ENCODE peak calls at places on chromosomes 2 and 18, in six cellular contexts. E, B, M, A, S and N are unnamed samples.

GRCh38 chr2:197240018-197240712 is 70.4 kb downstream of the ANKRD44 start:
- DNase-seq in E (no peak), A (no peak), B (no peak), M (no peak), S (no peak), N (no peak)

GRCh38 chr2:119700866-119701265 is 21.9 kb downstream of the TMEM177 start:
- DNase-seq in B (no peak), E (peak; percentile 53), A (no peak), S (no peak), M (peak; percentile 85), N (no peak)

GRCh38 chr18:22816266-22817176 is 116.6 kb upstream of the RBBP8 start:
- DNase-seq in M (no peak), E (no peak), A (no peak), B (no peak), S (no peak), N (no peak)

GRCh38 chr2:223900066-223900465 is 45.1 kb downstream of the WDFY1 start:
- DNase-seq in M (no peak), S (no peak), A (no peak), E (no peak), B (no peak), N (no peak)

GRCh38 chr18:7824970-7825369 is 257.9 kb downstream of the PTPRM start:
- DNase-seq in B (no peak), S (no peak), E (no peak), A (no peak), M (no peak), N (no peak)

GRCh38 chr2:8361930-8362329 is 319.9 kb upstream of the ID2 start:
- DNase-seq in E (no peak), M (no peak), B (no peak), A (no peak), S (no peak), N (no peak)

GRCh38 chr2:233816334-233816733 is 38.0 kb downstream of the HJURP start:
- DNase-seq in S (no peak), E (no peak), A (no peak), M (no peak), B (no peak), N (no peak)

GRCh38 chr2:26623541-26624497 is 17.3 kb downstream of the CIB4 start:
- DNase-seq in M (peak; percentile 36), E (no peak), A (peak; percentile 86), B (peak; percentile 44), S (no peak), N (no peak)

GRCh38 chr2:72015281-72015680 is 132.4 kb downstream of the CYP26B1 start:
- DNase-seq in A (no peak), S (peak; percentile 25), B (no peak), E (no peak), M (no peak), N (no peak)
- H3K14ac ChIP-seq in A (no peak overlapping the region), S (no peak overlapping the region), B (no peak overlapping the region), E (no peak overlapping the region), M (no peak overlapping the region), N (no peak overlapping the region)

DNA sequence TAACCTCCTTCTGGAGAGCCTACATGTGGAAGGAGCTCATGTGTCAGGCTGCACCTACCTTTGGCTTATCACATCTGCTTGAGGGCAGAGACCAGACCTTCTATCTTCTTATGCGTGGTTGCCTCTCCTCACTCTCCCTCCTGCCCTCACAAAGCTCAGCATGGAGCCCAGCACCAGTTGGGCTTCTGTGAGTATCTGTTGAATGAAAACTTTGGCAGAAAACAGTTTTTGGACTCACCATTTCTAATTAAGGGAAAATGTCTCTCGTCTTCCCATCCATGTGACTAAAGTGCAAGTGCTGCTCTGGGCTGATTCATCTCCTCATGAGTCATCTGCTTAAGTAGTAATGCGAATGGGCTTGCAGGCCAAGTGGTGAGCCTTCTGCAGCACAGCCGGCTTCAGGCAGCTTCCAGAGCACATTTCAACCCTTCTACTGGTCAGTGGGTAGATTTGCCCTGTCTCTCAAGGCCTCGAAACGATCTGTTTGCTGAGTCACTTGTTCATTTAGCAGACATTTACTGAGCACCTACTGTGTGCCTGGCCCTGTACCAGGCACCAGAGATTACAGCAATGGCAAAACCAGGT is 102.6 kb downstream of the VSNL1 start:
- DNase-seq in B (peak; percentile 98), A (peak; percentile 95), S (peak; percentile 47), M (no peak), E (no peak), N (no peak)
- H3K18ac ChIP-seq in B (peak overlapping the region; percentile 75), A (peak overlapping the region; percentile 65), S (no peak overlapping the region), M (no peak overlapping the region), E (no peak overlapping the region), N (no peak overlapping the region)

DNA sequence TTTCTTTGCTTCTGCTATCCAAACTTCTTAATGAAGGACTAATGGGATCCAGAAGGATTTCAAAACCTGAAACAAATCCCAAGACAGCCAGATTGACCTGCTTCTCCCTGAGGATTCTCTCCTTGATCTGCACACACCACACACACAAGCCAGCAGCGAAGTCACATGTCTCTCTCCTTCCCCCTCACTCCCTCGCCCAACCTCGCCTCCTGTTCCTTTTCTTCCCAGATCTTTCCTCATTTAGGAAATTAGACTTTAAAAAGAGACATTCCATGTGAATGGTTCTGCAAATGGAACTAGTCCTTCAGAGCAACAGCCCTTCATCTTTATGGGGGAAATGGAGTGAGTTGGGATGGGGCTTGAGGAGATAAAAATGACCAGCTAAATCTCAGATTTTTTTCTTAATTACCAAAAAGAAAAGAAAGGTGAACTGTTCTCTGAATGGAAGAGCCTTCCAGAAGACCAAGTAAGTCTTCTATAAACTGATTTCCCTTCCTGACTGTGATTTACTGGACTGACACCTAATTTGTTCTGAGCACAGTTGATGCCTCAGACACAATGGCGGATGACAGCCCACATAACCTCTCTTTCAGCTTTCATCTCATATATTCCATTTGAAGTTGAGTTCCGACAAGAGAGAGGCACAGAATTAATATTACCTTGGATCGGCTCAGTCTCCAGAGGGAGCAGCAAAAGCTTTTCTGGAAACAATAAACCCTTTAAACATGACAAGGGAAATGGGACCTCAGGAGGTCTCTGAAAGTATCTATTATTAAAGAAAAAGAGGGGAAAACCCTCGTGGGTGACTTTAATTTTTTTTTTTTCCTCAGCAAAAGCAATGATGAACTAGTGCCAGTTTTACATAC is 638.9 kb upstream of the SETBP1 start:
- DNase-seq in A (no peak), E (no peak), S (no peak), B (no peak), M (no peak), N (no peak)
- H3K14ac ChIP-seq in A (no peak overlapping the region), E (no peak overlapping the region), S (no peak overlapping the region), B (no peak overlapping the region), M (no peak overlapping the region), N (no peak overlapping the region)

GRCh38 chr2:47072018-47072691 is 83.0 kb downstream of the STPG4 start:
- DNase-seq in A (peak; percentile 82), M (peak; percentile 60), S (peak; percentile 79), B (peak; percentile 70), E (no peak), N (no peak)
- H3K18ac ChIP-seq in A (peak overlapping the region; percentile 78), M (peak overlapping the region; percentile 36), S (peak overlapping the region; percentile 79), B (peak overlapping the region; percentile 36), E (peak overlapping the region; percentile 52), N (peak overlapping the region; percentile 96)

GRCh38 chr2:61978522-61978921 is 73.0 kb downstream of the COMMD1 start:
- DNase-seq in B (no peak), A (no peak), E (no peak), S (no peak), M (no peak), N (no peak)
- H3K14ac ChIP-seq in B (no peak overlapping the region), A (no peak overlapping the region), E (no peak overlapping the region), S (no peak overlapping the region), M (no peak overlapping the region), N (no peak overlapping the region)